ENCODE peak calls at places on chromosome 15, in six cellular contexts. One of them, this sample, is unnamed.
A peak's percentile ranks its signal among the peaks of the same experiment; 100 is the strongest.

GRCh38 chr15:74957301-74958035 is 896 bp upstream of the RPP25 start:
- DNase-seq in small intestine: no peak
- DNase-seq in cardiac fibroblast: peak; percentile 41
- DNase-seq in naive B cell: no peak
- DNase-seq in AG08396: no peak
- DNase-seq in NCI-H187 treated with DMSO at 0.1 percent for 48 hours: no peak
- DNase-seq in this sample: no peak

GRCh38 chr15:28110416-28110975 is 11.4 kb upstream of the OCA2 start:
- DNase-seq in naive B cell: no peak
- DNase-seq in small intestine: no peak
- DNase-seq in NCI-H187 treated with DMSO at 0.1 percent for 48 hours: no peak
- DNase-seq in AG08396: no peak
- DNase-seq in cardiac fibroblast: no peak
- DNase-seq in this sample: peak; percentile 84

GRCh38 chr15:98904466-98905048 is 103.0 kb downstream of the PGPEP1L start:
- DNase-seq in NCI-H187 treated with DMSO at 0.1 percent for 48 hours: no peak
- DNase-seq in small intestine: no peak
- DNase-seq in AG08396: peak; percentile 65
- DNase-seq in naive B cell: no peak
- DNase-seq in cardiac fibroblast: peak; percentile 70
- DNase-seq in this sample: peak; percentile 77

GRCh38 chr15:86701259-86701963 is 621.7 kb downstream of the AGBL1 start:
- DNase-seq in naive B cell: no peak
- DNase-seq in AG08396: no peak
- DNase-seq in cardiac fibroblast: no peak
- DNase-seq in small intestine: no peak
- DNase-seq in NCI-H187 treated with DMSO at 0.1 percent for 48 hours: no peak
- DNase-seq in this sample: no peak

GRCh38 chr15:76169792-76170425 is 110.1 kb downstream of the TMEM266 start:
- DNase-seq in NCI-H187 treated with DMSO at 0.1 percent for 48 hours: no peak
- DNase-seq in small intestine: no peak
- DNase-seq in AG08396: peak; percentile 37
- DNase-seq in naive B cell: no peak
- DNase-seq in cardiac fibroblast: no peak
- DNase-seq in this sample: no peak

GRCh38 chr15:25862469-25863066 is 559 bp downstream of the ATP10A start:
- DNase-seq in small intestine: no peak
- DNase-seq in cardiac fibroblast: peak; percentile 41
- DNase-seq in naive B cell: no peak
- DNase-seq in AG08396: peak; percentile 45
- DNase-seq in NCI-H187 treated with DMSO at 0.1 percent for 48 hours: no peak
- DNase-seq in this sample: no peak

GRCh38 chr15:63950911-63951481 is 95.3 kb downstream of the DAPK2 start:
- DNase-seq in naive B cell: no peak
- DNase-seq in small intestine: no peak
- DNase-seq in NCI-H187 treated with DMSO at 0.1 percent for 48 hours: no peak
- DNase-seq in AG08396: peak; percentile 71
- DNase-seq in cardiac fibroblast: peak; percentile 74
- DNase-seq in this sample: no peak

GRCh38 chr15:42808921-42809320 is 72.0 kb upstream of the CDAN1 start:
- DNase-seq in naive B cell: no peak
- DNase-seq in NCI-H187 treated with DMSO at 0.1 percent for 48 hours: no peak
- DNase-seq in cardiac fibroblast: no peak
- DNase-seq in small intestine: no peak
- DNase-seq in AG08396: no peak
- DNase-seq in this sample: peak; percentile 51

GRCh38 chr15:87716422-87716821 is 540.1 kb downstream of the NTRK3 start:
- DNase-seq in naive B cell: no peak
- DNase-seq in cardiac fibroblast: no peak
- DNase-seq in small intestine: no peak
- DNase-seq in NCI-H187 treated with DMSO at 0.1 percent for 48 hours: no peak
- DNase-seq in AG08396: no peak
- DNase-seq in this sample: no peak

GRCh38 chr15:32729700-32730099 is 11.9 kb downstream of the GREM1 start:
- DNase-seq in AG08396: no peak
- DNase-seq in NCI-H187 treated with DMSO at 0.1 percent for 48 hours: no peak
- DNase-seq in cardiac fibroblast: no peak
- DNase-seq in small intestine: no peak
- DNase-seq in naive B cell: no peak
- DNase-seq in this sample: no peak

GRCh38 chr15:94002026-94002425 is 229.3 kb upstream of the MCTP2 start:
- DNase-seq in small intestine: no peak
- DNase-seq in AG08396: no peak
- DNase-seq in NCI-H187 treated with DMSO at 0.1 percent for 48 hours: no peak
- DNase-seq in naive B cell: no peak
- DNase-seq in cardiac fibroblast: no peak
- DNase-seq in this sample: no peak

GRCh38 chr15:39127925-39128617 is 452.8 kb upstream of the THBS1 start:
- DNase-seq in cardiac fibroblast: peak; percentile 98
- DNase-seq in small intestine: peak; percentile 88
- DNase-seq in NCI-H187 treated with DMSO at 0.1 percent for 48 hours: no peak
- DNase-seq in AG08396: peak; percentile 48
- DNase-seq in naive B cell: no peak
- DNase-seq in this sample: no peak

GRCh38 chr15:100265641-100266035 is 76.1 kb downstream of the ADAMTS17 start:
- DNase-seq in cardiac fibroblast: no peak
- DNase-seq in small intestine: no peak
- DNase-seq in naive B cell: no peak
- DNase-seq in AG08396: no peak
- DNase-seq in NCI-H187 treated with DMSO at 0.1 percent for 48 hours: no peak
- DNase-seq in this sample: no peak

GRCh38 chr15:73607405-73607804 is 25.8 kb downstream of the NPTN start:
- DNase-seq in cardiac fibroblast: no peak
- DNase-seq in AG08396: no peak
- DNase-seq in small intestine: no peak
- DNase-seq in NCI-H187 treated with DMSO at 0.1 percent for 48 hours: no peak
- DNase-seq in naive B cell: no peak
- DNase-seq in this sample: no peak

GRCh38 chr15:71780349-71780976 is 29.9 kb upstream of the NR2E3 start:
- DNase-seq in naive B cell: peak; percentile 16
- DNase-seq in cardiac fibroblast: peak; percentile 88
- DNase-seq in NCI-H187 treated with DMSO at 0.1 percent for 48 hours: no peak
- DNase-seq in AG08396: peak; percentile 63
- DNase-seq in small intestine: peak; percentile 19
- DNase-seq in this sample: peak; percentile 57

GRCh38 chr15:59424626-59425025 is 13.4 kb upstream of the FAM81A start:
- DNase-seq in small intestine: no peak
- DNase-seq in naive B cell: peak; percentile 61
- DNase-seq in NCI-H187 treated with DMSO at 0.1 percent for 48 hours: no peak
- DNase-seq in cardiac fibroblast: no peak
- DNase-seq in AG08396: no peak
- DNase-seq in this sample: no peak

GRCh38 chr15:57596978-57597377 is 5.3 kb downstream of the MYZAP start:
- DNase-seq in small intestine: no peak
- DNase-seq in NCI-H187 treated with DMSO at 0.1 percent for 48 hours: no peak
- DNase-seq in AG08396: no peak
- DNase-seq in cardiac fibroblast: peak; percentile 14
- DNase-seq in naive B cell: no peak
- DNase-seq in this sample: peak; percentile 99

GRCh38 chr15:31605467-31605931 is 278.9 kb downstream of the KLF13 start:
- DNase-seq in AG08396: peak; percentile 56
- DNase-seq in NCI-H187 treated with DMSO at 0.1 percent for 48 hours: no peak
- DNase-seq in naive B cell: no peak
- DNase-seq in small intestine: peak; percentile 5
- DNase-seq in cardiac fibroblast: peak; percentile 42
- DNase-seq in this sample: peak; percentile 38

GRCh38 chr15:34853001-34853758 is 57.8 kb upstream of the ACTC1 start:
- DNase-seq in naive B cell: no peak
- DNase-seq in AG08396: no peak
- DNase-seq in small intestine: peak; percentile 4
- DNase-seq in NCI-H187 treated with DMSO at 0.1 percent for 48 hours: no peak
- DNase-seq in cardiac fibroblast: peak; percentile 51
- DNase-seq in this sample: peak; percentile 15

This sample was measured in G401.